ENCODE peak calls at places on chromosome 12, in six cellular contexts. Z, R, I, H, F and C are unnamed samples.

GRCh38 chr12:126191037-126191891 is 1126.0 kb downstream of the AACS start:
- ATAC-seq in R (no peak), Z (no peak), H (no peak), I (no peak), F (peak), C (peak)

GRCh38 chr12:64390275-64390851 is at the start of gene C12orf56:
- ATAC-seq in Z (peak), I (peak), H (peak), F (peak), R (no peak), C (no peak)

GRCh38 chr12:9132008-9132535 is 16.4 kb upstream of the A2M start:
- ATAC-seq in R (no peak), I (no peak), H (no peak), Z (no peak), F (peak), C (no peak)

GRCh38 chr12:75482636-75483035 is 2.1 kb downstream of the GLIPR1 start:
- ATAC-seq in F (no peak), I (no peak), R (no peak), Z (peak), H (peak), C (no peak)

GRCh38 chr12:104733717-104734175 is 224.3 kb downstream of the SLC41A2 start:
- ATAC-seq in H (peak), I (peak), F (peak), Z (peak), R (peak), C (peak)

GRCh38 chr12:21642707-21643389 is 14.8 kb downstream of the LDHB start:
- ATAC-seq in Z (no peak), R (no peak), I (no peak), F (no peak), H (no peak), C (no peak)

GRCh38 chr12:19288603-19289244 is 150.6 kb upstream of the AEBP2 start:
- ATAC-seq in H (no peak), F (peak), R (peak), I (peak), Z (no peak), C (peak)

GRCh38 chr12:113967368-113967767 is 1.2 kb upstream of the RBM19 start:
- ATAC-seq in I (no peak), H (no peak), F (no peak), Z (no peak), R (no peak), C (no peak)

GRCh38 chr12:15205341-15206010 is 15.7 kb downstream of the RERG start:
- ATAC-seq in F (no peak), R (no peak), Z (no peak), I (no peak), H (no peak), C (no peak)

GRCh38 chr12:101018540-101018939 is 191.5 kb downstream of the SLC5A8 start:
- ATAC-seq in I (no peak), R (peak), F (no peak), H (no peak), Z (no peak), C (peak)

GRCh38 chr12:129665414-129665813 is 238.4 kb downstream of the TMEM132D start:
- ATAC-seq in R (no peak), H (no peak), F (no peak), I (no peak), Z (no peak), C (no peak)

GRCh38 chr12:107079172-107080011 is 14.0 kb downstream of the CRY1 start:
- ATAC-seq in Z (peak), H (no peak), R (peak), I (peak), F (peak), C (peak)

GRCh38 chr12:16668198-16668597 is 62.2 kb upstream of the LMO3 start:
- ATAC-seq in Z (no peak), R (no peak), H (no peak), F (no peak), I (peak), C (no peak)

GRCh38 chr12:19412844-19413243 is 26.4 kb upstream of the AEBP2 start:
- ATAC-seq in I (no peak), R (no peak), Z (no peak), H (no peak), F (no peak), C (no peak)

GRCh38 chr12:111532741-111533140 is 66.4 kb downstream of the ATXN2 start:
- ATAC-seq in R (no peak), H (no peak), I (peak), Z (no peak), F (no peak), C (no peak)